ENCODE peak calls at places on chromosome X, in four cellular contexts. One of them, this sample, is unnamed.

GRCh38 chrX:31036895-31037294 is 34.9 kb downstream of the FTHL17 start:
- DNase-seq in GM12878: no peak
- DNase-seq in SK-N-SH: peak
- DNase-seq in HCT116: peak
- DNase-seq in this sample: peak

GRCh38 chrX:2692221-2693122 is 1.4 kb downstream of the CD99 start:
- DNase-seq in HCT116: no peak
- DNase-seq in SK-N-SH: peak
- DNase-seq in GM12878: no peak
- DNase-seq in this sample: no peak

GRCh38 chrX:115948018-115948923 is 222.3 kb upstream of the AGTR2 start:
- DNase-seq in SK-N-SH: peak
- DNase-seq in HCT116: no peak
- DNase-seq in GM12878: peak
- DNase-seq in this sample: no peak

GRCh38 chrX:136047969-136048368 is 62.7 kb downstream of the SLC9A6 start:
- DNase-seq in GM12878: no peak
- DNase-seq in HCT116: no peak
- DNase-seq in SK-N-SH: no peak
- DNase-seq in this sample: no peak

GRCh38 chrX:49287665-49288064 is 15.8 kb upstream of the GAGE10 start:
- DNase-seq in GM12878: no peak
- DNase-seq in SK-N-SH: no peak
- DNase-seq in HCT116: no peak
- DNase-seq in this sample: no peak

GRCh38 chrX:2928583-2929434 is at the start of gene ARSD:
- DNase-seq in SK-N-SH: peak
- DNase-seq in HCT116: peak
- DNase-seq in GM12878: no peak
- DNase-seq in this sample: peak

GRCh38 chrX:10134921-10135320 is 21.9 kb upstream of the CLCN4 start:
- DNase-seq in GM12878: no peak
- DNase-seq in HCT116: no peak
- DNase-seq in SK-N-SH: no peak
- DNase-seq in this sample: no peak

GRCh38 chrX:152428089-152428488 is 23.0 kb downstream of the GABRA3 start:
- DNase-seq in HCT116: no peak
- DNase-seq in GM12878: no peak
- DNase-seq in SK-N-SH: no peak
- DNase-seq in this sample: no peak

GRCh38 chrX:1239681-1240142 is 27.3 kb upstream of the CRLF2 start:
- DNase-seq in SK-N-SH: no peak
- DNase-seq in HCT116: no peak
- DNase-seq in GM12878: peak
- DNase-seq in this sample: no peak

DNA sequence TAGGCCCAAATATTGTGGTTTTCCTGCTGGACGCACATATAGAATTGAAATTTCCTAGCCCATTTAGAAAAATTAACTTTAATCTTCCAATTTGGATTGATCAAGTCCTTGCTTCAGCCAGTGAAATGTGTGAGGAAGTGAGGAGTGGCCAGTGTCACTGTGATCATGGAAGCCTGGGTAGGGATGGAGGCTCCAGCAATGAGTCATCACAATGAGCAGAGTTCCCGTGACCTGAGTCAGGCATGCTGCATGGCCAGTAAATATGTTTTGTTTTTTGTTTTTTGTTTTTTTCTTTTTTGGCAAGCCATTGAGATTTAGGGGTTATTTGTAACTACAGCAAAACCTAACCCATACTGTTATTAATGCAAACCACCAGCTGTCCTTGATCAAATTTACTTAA is 52.1 kb downstream of the IDS start:
- DNase-seq in HCT116: peak
- DNase-seq in GM12878: no peak
- DNase-seq in SK-N-SH: no peak
- DNase-seq in this sample: no peak
- TF ChIP-seq JUND in HCT116: peak
- TF ChIP-seq JUND in GM12878: no peak
- TF ChIP-seq JUND in SK-N-SH: no peak
- TF ChIP-seq JUND in this sample: no peak

GRCh38 chrX:133475953-133476352 is 60.7 kb upstream of the GPC4 start:
- DNase-seq in GM12878: no peak
- DNase-seq in SK-N-SH: no peak
- DNase-seq in HCT116: no peak
- DNase-seq in this sample: no peak

GRCh38 chrX:133474559-133474958 is 59.3 kb upstream of the GPC4 start:
- DNase-seq in HCT116: no peak
- DNase-seq in SK-N-SH: no peak
- DNase-seq in GM12878: no peak
- DNase-seq in this sample: no peak

GRCh38 chrX:133468081-133468480 is 52.8 kb upstream of the GPC4 start:
- DNase-seq in HCT116: no peak
- DNase-seq in GM12878: no peak
- DNase-seq in SK-N-SH: no peak
- DNase-seq in this sample: no peak

GRCh38 chrX:133475521-133475920 is 60.2 kb upstream of the GPC4 start:
- DNase-seq in HCT116: no peak
- DNase-seq in GM12878: no peak
- DNase-seq in SK-N-SH: no peak
- DNase-seq in this sample: no peak

GRCh38 chrX:133473451-133473850 is 58.2 kb upstream of the GPC4 start:
- DNase-seq in HCT116: no peak
- DNase-seq in GM12878: no peak
- DNase-seq in SK-N-SH: no peak
- DNase-seq in this sample: no peak
- TF ChIP-seq JUND in HCT116: no peak
- TF ChIP-seq JUND in GM12878: no peak
- TF ChIP-seq JUND in SK-N-SH: no peak
- TF ChIP-seq JUND in this sample: no peak

GRCh38 chrX:8726031-8726652 is 5.8 kb downstream of the ANOS1 start:
- DNase-seq in GM12878: no peak
- DNase-seq in HCT116: no peak
- DNase-seq in SK-N-SH: no peak
- DNase-seq in this sample: no peak

GRCh38 chrX:8724176-8724757 is 7.7 kb downstream of the ANOS1 start:
- DNase-seq in HCT116: no peak
- DNase-seq in GM12878: no peak
- DNase-seq in SK-N-SH: peak
- DNase-seq in this sample: no peak

GRCh38 chrX:8721536-8721935 is 10.4 kb downstream of the ANOS1 start:
- DNase-seq in SK-N-SH: no peak
- DNase-seq in GM12878: no peak
- DNase-seq in HCT116: no peak
- DNase-seq in this sample: no peak
- TF ChIP-seq JUND in SK-N-SH: no peak
- TF ChIP-seq JUND in GM12878: no peak
- TF ChIP-seq JUND in HCT116: no peak
- TF ChIP-seq JUND in this sample: no peak

DNA sequence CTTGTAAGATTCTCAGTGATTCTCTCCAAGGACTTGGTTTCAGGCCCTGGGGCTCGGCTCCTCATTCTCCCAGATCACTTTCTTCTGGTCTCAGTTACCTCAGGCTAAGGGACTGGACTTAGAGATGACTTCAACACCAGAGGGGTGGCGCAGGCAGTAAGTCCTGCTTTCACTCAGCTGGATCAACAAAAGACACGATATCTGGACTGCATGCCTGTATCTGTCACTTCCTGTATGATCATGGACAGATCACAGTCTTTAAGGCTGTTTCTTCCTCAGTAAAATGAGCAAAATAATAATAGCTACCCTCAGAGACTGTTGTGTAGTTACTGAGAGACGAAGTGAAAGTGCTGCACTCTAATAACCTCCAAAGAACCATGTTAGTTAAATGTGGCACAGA is 19.5 kb upstream of the CXCR3 start:
- DNase-seq in HCT116: no peak
- DNase-seq in SK-N-SH: no peak
- DNase-seq in GM12878: no peak
- DNase-seq in this sample: no peak
- TF ChIP-seq JUND in HCT116: no peak
- TF ChIP-seq JUND in SK-N-SH: no peak
- TF ChIP-seq JUND in GM12878: no peak
- TF ChIP-seq JUND in this sample: no peak

DNA sequence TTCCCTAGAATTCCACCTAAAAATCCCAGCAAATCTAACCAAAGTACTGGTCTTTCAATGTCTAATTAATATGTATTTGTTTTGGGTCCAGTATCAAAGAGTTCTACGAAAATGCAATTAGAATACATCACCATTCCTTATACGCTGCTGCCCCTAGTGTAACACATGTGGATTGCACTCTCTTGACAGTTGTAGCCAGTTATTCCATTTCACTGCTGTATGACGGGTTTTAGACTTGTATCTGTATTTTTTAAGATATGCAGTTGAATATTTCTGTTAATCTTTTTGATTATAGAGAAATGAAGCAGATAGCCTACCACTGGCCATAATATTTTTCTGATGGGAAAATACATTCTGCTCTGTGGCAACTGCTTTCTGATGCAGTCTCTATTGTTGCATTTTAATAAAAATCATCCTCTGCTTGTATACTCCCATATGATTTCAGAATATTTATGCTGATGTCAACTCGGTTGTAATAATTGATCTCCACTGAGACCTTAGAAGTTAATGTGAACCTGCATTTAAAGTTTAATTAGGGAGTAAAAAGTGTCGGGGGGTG is 17.1 kb upstream of the PAGE2B start:
- DNase-seq in GM12878: no peak
- DNase-seq in HCT116: peak
- DNase-seq in SK-N-SH: peak
- DNase-seq in this sample: no peak
- TF ChIP-seq JUND in GM12878: no peak
- TF ChIP-seq JUND in HCT116: no peak
- TF ChIP-seq JUND in SK-N-SH: no peak
- TF ChIP-seq JUND in this sample: no peak

GRCh38 chrX:39855748-39856129 is 242.0 kb downstream of the BCOR start:
- DNase-seq in HCT116: peak
- DNase-seq in SK-N-SH: no peak
- DNase-seq in GM12878: peak
- DNase-seq in this sample: peak

GRCh38 chrX:39859991-39860861 is 237.5 kb downstream of the BCOR start:
- DNase-seq in GM12878: peak
- DNase-seq in SK-N-SH: peak
- DNase-seq in HCT116: peak
- DNase-seq in this sample: no peak

GRCh38 chrX:39854772-39855747 is 242.7 kb downstream of the BCOR start:
- DNase-seq in SK-N-SH: no peak
- DNase-seq in HCT116: no peak
- DNase-seq in GM12878: peak
- DNase-seq in this sample: no peak

GRCh38 chrX:39856472-39857121 is 241.2 kb downstream of the BCOR start:
- DNase-seq in HCT116: no peak
- DNase-seq in SK-N-SH: no peak
- DNase-seq in GM12878: no peak
- DNase-seq in this sample: peak

GRCh38 chrX:39857780-39858179 is 240.0 kb downstream of the BCOR start:
- DNase-seq in SK-N-SH: no peak
- DNase-seq in GM12878: no peak
- DNase-seq in HCT116: no peak
- DNase-seq in this sample: peak
- TF ChIP-seq JUND in SK-N-SH: no peak
- TF ChIP-seq JUND in GM12878: no peak
- TF ChIP-seq JUND in HCT116: no peak
- TF ChIP-seq JUND in this sample: no peak